ENCODE peak calls at places on chromosomes 7 and 10, in five cellular contexts. M is B cell, U is NCI-H69, V is NCI-H1092 treated with DMSO at 0.1 percent for 48 hours, E is AG09309. A is an unnamed sample.

GRCh38 chr10:4704034-4704545 is 121.9 kb upstream of the AKR1E2 start:
- DNase-seq in U (no peak), M (no peak), E (peak; percentile 93), V (peak; percentile 10), A (peak; percentile 76)

GRCh38 chr7:106588576-106589494 is 72.1 kb downstream of the CCDC71L start:
- DNase-seq in V (no peak), E (no peak), M (no peak), U (peak; percentile 79), A (no peak)

GRCh38 chr7:32785365-32785764 is 106.2 kb downstream of the KBTBD2 start:
- DNase-seq in M (no peak), V (no peak), U (peak; percentile 60), E (no peak), A (no peak)

GRCh38 chr7:138579671-138580070 is 119.6 kb downstream of the TRIM24 start:
- DNase-seq in V (no peak), M (no peak), U (no peak), E (no peak), A (no peak)

GRCh38 chr10:613217-613616 is 76.3 kb downstream of the DIP2C start:
- DNase-seq in U (no peak), V (no peak), M (no peak), E (no peak), A (no peak)

GRCh38 chr7:68994841-68995240 is 603.4 kb upstream of the AUTS2 start:
- DNase-seq in V (no peak), E (no peak), U (no peak), M (no peak), A (no peak)

GRCh38 chr10:4191354-4191753 is 406.3 kb upstream of the KLF6 start:
- DNase-seq in E (no peak), V (no peak), M (no peak), U (no peak), A (no peak)

GRCh38 chr10:44724415-44725174 is 186.5 kb upstream of the TMEM72 start:
- DNase-seq in E (no peak), U (no peak), M (no peak), V (no peak), A (no peak)

GRCh38 chr10:17094844-17095243 is 34.8 kb downstream of the CUBN start:
- DNase-seq in V (no peak), U (no peak), E (no peak), M (no peak), A (no peak)

GRCh38 chr7:67371429-67372305 is 375.0 kb downstream of the TYW1 start:
- DNase-seq in M (peak; percentile 69), V (peak; percentile 85), U (peak; percentile 80), E (peak; percentile 10), A (peak; percentile 6)

GRCh38 chr10:120741415-120741814 is 109.7 kb upstream of the WDR11 start:
- DNase-seq in U (peak; percentile 93), E (no peak), V (no peak), M (no peak), A (no peak)

GRCh38 chr10:76926006-76926405 is 711.6 kb downstream of the KCNMA1 start:
- DNase-seq in M (no peak), U (no peak), V (no peak), E (no peak), A (no peak)

GRCh38 chr10:109529258-109529657 is 394.1 kb downstream of the XPNPEP1 start:
- DNase-seq in E (no peak), U (no peak), V (no peak), M (no peak), A (no peak)

GRCh38 chr10:34252111-34252510 is 563.0 kb downstream of the PARD3 start:
- DNase-seq in E (no peak), M (no peak), U (peak; percentile 39), V (no peak), A (no peak)

GRCh38 chr10:96614515-96614914 is 27.7 kb upstream of the TM9SF3 start:
- DNase-seq in M (no peak), E (peak; percentile 86), U (peak; percentile 95), V (peak; percentile 25), A (peak; percentile 65)

GRCh38 chr7:73351447-73352167 is 23.6 kb downstream of the FKBP6 start:
- DNase-seq in U (no peak), V (no peak), M (no peak), E (no peak), A (no peak)

GRCh38 chr7:105218939-105219770 is 169.6 kb downstream of the SRPK2 start:
- DNase-seq in V (no peak), U (no peak), M (no peak), E (no peak), A (no peak)

GRCh38 chr10:13382759-13383753 is 35.0 kb upstream of the SEPHS1 start:
- DNase-seq in U (peak; percentile 24), V (peak; percentile 4), M (peak; percentile 14), E (no peak), A (no peak)

GRCh38 chr10:21110358-21110757 is 213.2 kb upstream of the NEBL start:
- DNase-seq in V (no peak), U (no peak), M (no peak), E (no peak), A (no peak)

GRCh38 chr10:90674927-90675326 is 182.9 kb downstream of the HTR7 start:
- DNase-seq in E (peak; percentile 43), V (no peak), U (no peak), M (no peak), A (peak; percentile 98)

GRCh38 chr10:77478248-77478963 is 159.2 kb downstream of the KCNMA1 start:
- DNase-seq in M (no peak), U (peak; percentile 26), V (no peak), E (peak; percentile 50), A (peak; percentile 84)

GRCh38 chr7:111752022-111752582 is 189.8 kb upstream of the IMMP2L start:
- DNase-seq in M (peak; percentile 41), U (peak; percentile 76), V (peak; percentile 75), E (no peak), A (no peak)

GRCh38 chr7:129163875-129164544 is 19.5 kb downstream of the TSPAN33 start:
- DNase-seq in M (peak; percentile 70), E (peak; percentile 40), V (peak; percentile 40), U (peak; percentile 47), A (peak; percentile 31)

GRCh38 chr10:12869427-12869826 is 132.1 kb downstream of the CCDC3 start:
- DNase-seq in U (no peak), M (no peak), E (no peak), V (no peak), A (no peak)